ENCODE peak calls at places on chromosomes 1 and 21, in eight cellular contexts. V is H7; G is stimulated activated CD4-positive, alpha-beta T cell treated with anti-CD3 and anti-CD28 coated beads, Interleukin-12 subunit alpha, Interleukin-12 subunit beta, amount 100 ng/mL, for 48 hours; U is 8988T; R is suprapubic skin; H is CD8-positive, alpha-beta memory T cell; Y is NAMALWA; F is endodermal cell. I is an unnamed sample.

GRCh38 chr1:153441238-153441755 is 19.2 kb downstream of the S100A7 start:
- DNase-seq in G (no peak), V (no peak), U (no peak), H (no peak), R (peak), F (no peak), Y (no peak), I (no peak)

GRCh38 chr1:208235983-208236761 is 8.0 kb downstream of the PLXNA2 start:
- DNase-seq in R (no peak), U (no peak), Y (no peak), V (no peak), H (peak), F (peak), G (no peak), I (no peak)

GRCh38 chr1:97820470-97821188 is 100.2 kb downstream of the DPYD start:
- DNase-seq in F (no peak), V (no peak), R (no peak), Y (peak), U (no peak), G (no peak), H (no peak), I (peak)

GRCh38 chr1:9294440-9294773 is 1.7 kb downstream of the SPSB1 start:
- DNase-seq in R (no peak), Y (no peak), G (no peak), H (no peak), U (no peak), F (no peak), V (no peak), I (peak)

GRCh38 chr1:203643213-203644045 is 16.8 kb downstream of the ATP2B4 start:
- DNase-seq in Y (no peak), H (no peak), R (no peak), F (no peak), U (no peak), G (no peak), V (no peak), I (peak)

GRCh38 chr21:42208801-42209490 is 10.0 kb upstream of the ABCG1 start:
- DNase-seq in Y (no peak), H (no peak), V (peak), G (no peak), F (peak), U (no peak), R (peak), I (no peak)

GRCh38 chr21:29164330-29164942 is 34.0 kb downstream of the MAP3K7CL start:
- DNase-seq in F (no peak), R (no peak), H (no peak), U (no peak), V (peak), G (no peak), Y (peak), I (peak)

GRCh38 chr21:35266546-35266945 is 217.4 kb upstream of the RUNX1 start:
- DNase-seq in H (no peak), V (no peak), U (no peak), F (no peak), R (no peak), Y (no peak), G (no peak), I (peak)

GRCh38 chr1:15617874-15618684 is 821 bp downstream of the DDI2 start:
- DNase-seq in U (no peak), G (peak), F (peak), Y (peak), H (peak), R (no peak), V (peak), I (peak)

GRCh38 chr21:41627428-41627827 is 119.5 kb upstream of the TMPRSS2 start:
- DNase-seq in G (no peak), F (no peak), V (no peak), U (no peak), R (no peak), H (no peak), Y (no peak), I (peak)

GRCh38 chr1:68442822-68443556 is 6.8 kb downstream of the RPE65 start:
- DNase-seq in V (peak), F (peak), R (no peak), G (no peak), U (no peak), Y (peak), H (no peak), I (peak)

GRCh38 chr1:113976609-113977278 is 2.5 kb upstream of the OLFML3 start:
- DNase-seq in U (no peak), V (peak), Y (peak), R (no peak), G (no peak), H (no peak), F (peak), I (no peak)

I was measured in mammary epithelial cell.